ENCODE peak calls at places on chromosomes 3 and 15, in nine cellular contexts. G is AG09309, W is fibroblast of mammary gland, L is fibroblast of villous mesenchyme, N is heart left ventricle, M is tibial artery, H is HL-60, T is adrenal gland, B is A549. U is an unnamed sample.

GRCh38 chr15:76328962-76329361 is 7.6 kb upstream of the ISL2 start:
- DNase-seq in G (no peak), W (peak; percentile 67), L (peak; percentile 22), N (no peak), M (no peak), H (no peak), T (no peak), B (peak; percentile 66), U (no peak)

GRCh38 chr3:113712129-113712528 is 15.7 kb upstream of the USF3 start:
- DNase-seq in G (no peak), W (peak; percentile 42), L (no peak), N (no peak), M (no peak), H (no peak), T (no peak), B (no peak), U (no peak)

GRCh38 chr3:180362081-180362480 is 239.9 kb upstream of the TTC14 start:
- DNase-seq in G (no peak), W (peak; percentile 7), L (no peak), N (no peak), M (no peak), H (no peak), T (no peak), B (no peak), U (no peak)

GRCh38 chr3:45896956-45897355 is 10.6 kb downstream of the CCR9 start:
- DNase-seq in G (no peak), W (peak; percentile 34), L (peak; percentile 83), N (no peak), M (no peak), H (no peak), T (no peak), B (no peak), U (no peak)

GRCh38 chr15:69469467-69470191 is 17.0 kb downstream of the RPLP1 start:
- DNase-seq in G (no peak), W (no peak), L (peak; percentile 31), N (no peak), M (no peak), H (no peak), T (peak; percentile 35), B (no peak), U (no peak)

GRCh38 chr3:139388077-139388476 is 1.4 kb downstream of the COPB2 start:
- DNase-seq in G (no peak), W (no peak), L (no peak), N (no peak), M (no peak), H (no peak), T (no peak), B (no peak), U (no peak)

GRCh38 chr3:187591051-187591450 is 79.1 kb downstream of the SST start:
- DNase-seq in G (no peak), W (no peak), L (no peak), N (no peak), M (no peak), H (no peak), T (no peak), B (no peak), U (no peak)

GRCh38 chr15:92667291-92667904 is 11.8 kb upstream of the FAM174B start:
- DNase-seq in G (no peak), W (no peak), L (peak; percentile 38), N (no peak), M (no peak), H (no peak), T (no peak), B (peak; percentile 79), U (no peak)

GRCh38 chr3:71547254-71548198 is 36.0 kb downstream of the FOXP1 start:
- DNase-seq in G (no peak), W (peak; percentile 23), L (peak; percentile 48), N (no peak), M (no peak), H (peak; percentile 89), T (no peak), B (peak; percentile 10), U (no peak)

GRCh38 chr3:34837848-34838741 is 801.2 kb upstream of the ARPP21 start:
- DNase-seq in G (no peak), W (no peak), L (no peak), N (no peak), M (no peak), H (no peak), T (no peak), B (no peak), U (no peak)

GRCh38 chr15:92306662-92307061 is 87.0 kb upstream of the ST8SIA2 start:
- DNase-seq in G (no peak), W (no peak), L (no peak), N (no peak), M (no peak), H (no peak), T (no peak), B (peak; percentile 59), U (no peak)

GRCh38 chr3:87625911-87626310 is 349.5 kb upstream of the POU1F1 start:
- DNase-seq in G (no peak), W (no peak), L (no peak), N (no peak), M (no peak), H (no peak), T (no peak), B (no peak), U (no peak)

GRCh38 chr15:83295417-83295816 is 11.0 kb upstream of the BNC1 start:
- DNase-seq in G (no peak), W (no peak), L (no peak), N (no peak), M (no peak), H (no peak), T (no peak), B (no peak), U (no peak)

GRCh38 chr15:74308643-74308945 is 58.9 kb downstream of the CYP11A1 start:
- DNase-seq in G (no peak), W (no peak), L (no peak), N (no peak), M (no peak), H (no peak), T (no peak), B (no peak), U (no peak)

GRCh38 chr15:36775209-36775608 is 195.8 kb downstream of the CDIN1 start:
- DNase-seq in G (no peak), W (no peak), L (no peak), N (no peak), M (no peak), H (no peak), T (no peak), B (no peak), U (no peak)

GRCh38 chr3:4782095-4782494 is 197.1 kb upstream of the BHLHE40 start:
- DNase-seq in G (no peak), W (no peak), L (no peak), N (no peak), M (no peak), H (no peak), T (no peak), B (no peak), U (no peak)

GRCh38 chr3:104102386-104102785 is 1264.3 kb upstream of the ALCAM start:
- DNase-seq in G (peak; percentile 4), W (peak; percentile 55), L (peak; percentile 12), N (no peak), M (no peak), H (peak; percentile 33), T (no peak), B (peak; percentile 51), U (no peak)

GRCh38 chr15:35690698-35691116 is 144.7 kb upstream of the DPH6 start:
- DNase-seq in G (peak; percentile 21), W (peak; percentile 94), L (peak; percentile 91), N (peak; percentile 40), M (peak; percentile 39), H (no peak), T (no peak), B (no peak), U (no peak)

GRCh38 chr15:95973566-95974256 is 356.8 kb upstream of the NR2F2 start:
- DNase-seq in G (no peak), W (no peak), L (no peak), N (no peak), M (no peak), H (no peak), T (no peak), B (no peak), U (no peak)

GRCh38 chr15:95975212-95975611 is 355.3 kb upstream of the NR2F2 start:
- DNase-seq in G (no peak), W (no peak), L (no peak), N (no peak), M (no peak), H (no peak), T (no peak), B (no peak), U (no peak)

GRCh38 chr15:95972812-95973211 is 357.7 kb upstream of the NR2F2 start:
- DNase-seq in G (no peak), W (no peak), L (no peak), N (no peak), M (no peak), H (no peak), T (no peak), B (no peak), U (no peak)

GRCh38 chr15:95970326-95970725 is 360.2 kb upstream of the NR2F2 start:
- DNase-seq in G (no peak), W (no peak), L (no peak), N (no peak), M (no peak), H (no peak), T (no peak), B (no peak), U (no peak)

GRCh38 chr15:95972136-95972553 is 358.4 kb upstream of the NR2F2 start:
- DNase-seq in G (peak; percentile 79), W (peak; percentile 89), L (peak; percentile 91), N (no peak), M (no peak), H (peak; percentile 70), T (no peak), B (no peak), U (no peak)
- H3K4me3 ChIP-seq in G (no peak overlapping the region), W (peak overlapping the region; percentile 2), L (no peak overlapping the region), N (no peak overlapping the region), M (no peak overlapping the region), H (no peak overlapping the region), T (no peak overlapping the region), B (no peak overlapping the region), U (no peak overlapping the region)

DNA sequence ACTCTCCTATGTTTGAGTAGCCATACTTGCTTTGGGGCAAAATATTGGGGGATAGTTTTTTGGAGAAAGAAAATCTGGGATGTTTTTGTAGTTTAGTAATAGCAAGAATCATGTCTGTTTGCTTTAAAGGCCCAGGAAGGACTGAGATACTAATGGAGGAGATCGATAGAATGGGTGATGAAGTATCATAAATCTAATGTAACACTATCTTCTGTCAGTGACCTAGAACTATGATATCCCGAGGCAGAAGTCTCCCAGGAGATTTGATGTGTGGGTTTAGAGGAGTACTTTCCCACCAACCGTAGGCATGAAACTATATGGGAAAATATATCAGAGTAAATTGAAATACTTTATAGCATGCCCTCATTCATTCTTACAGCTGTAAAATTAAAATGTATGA is 21.0 kb upstream of the NFKBIZ start:
- DNase-seq in G (no peak), W (peak; percentile 49), L (no peak), N (no peak), M (no peak), H (no peak), T (no peak), B (no peak), U (no peak)
- H3K4me3 ChIP-seq in G (peak overlapping the region; percentile 64), W (peak overlapping the region; percentile 64), L (peak overlapping the region; percentile 64), N (peak overlapping the region; percentile 65), M (peak overlapping the region; percentile 63), H (no peak overlapping the region), T (no peak overlapping the region), B (peak overlapping the region; percentile 61), U (peak overlapping the region; percentile 80)

GRCh38 chr15:31367730-31368344 is 41.2 kb downstream of the KLF13 start:
- DNase-seq in G (no peak), W (no peak), L (no peak), N (no peak), M (no peak), H (peak; percentile 60), T (no peak), B (no peak), U (no peak)
- H3K4me3 ChIP-seq in G (no peak overlapping the region), W (no peak overlapping the region), L (no peak overlapping the region), N (no peak overlapping the region), M (no peak overlapping the region), H (no peak overlapping the region), T (no peak overlapping the region), B (no peak overlapping the region), U (peak overlapping the region; percentile 44)

GRCh38 chr15:40103864-40104271 is 4.8 kb downstream of the BMF start:
- DNase-seq in G (no peak), W (no peak), L (no peak), N (no peak), M (no peak), H (no peak), T (peak; percentile 54), B (no peak), U (no peak)
- H3K4me3 ChIP-seq in G (no peak overlapping the region), W (no peak overlapping the region), L (no peak overlapping the region), N (no peak overlapping the region), M (peak overlapping the region; percentile 12), H (no peak overlapping the region), T (no peak overlapping the region), B (no peak overlapping the region), U (no peak overlapping the region)